ENCODE peak calls at places on chromosome 11, in six cellular contexts. C is RWPE1; U is right atrium auricular region; B is EL; T is stimulated activated CD8-positive, alpha-beta memory T cell treated with anti-CD3 and anti-CD28 coated beads, Interleukin-7, amount 100 ng/mL, for 1 hour; P is HS-5. Y is an unnamed sample.

GRCh38 chr11:12827929-12828812 is 153.9 kb downstream of the TEAD1 start:
- DNase-seq in U (no peak), C (peak), B (peak), P (no peak), T (no peak), Y (peak)

GRCh38 chr11:104078995-104079394 is 42.6 kb downstream of the DDI1 start:
- DNase-seq in T (no peak), P (no peak), C (no peak), U (no peak), B (no peak), Y (no peak)

GRCh38 chr11:122717264-122717867 is 61.8 kb downstream of the UBASH3B start:
- DNase-seq in U (no peak), P (no peak), C (no peak), T (no peak), B (no peak), Y (no peak)

GRCh38 chr11:123480290-123480815 is 50.3 kb downstream of the GRAMD1B start:
- DNase-seq in P (no peak), U (no peak), T (no peak), B (no peak), C (no peak), Y (no peak)

GRCh38 chr11:86740628-86741488 is 59.5 kb upstream of the PRSS23 start:
- DNase-seq in B (peak), T (no peak), C (peak), U (peak), P (peak), Y (peak)

GRCh38 chr11:130213143-130213978 is 53.8 kb downstream of the ST14 start:
- DNase-seq in C (peak), B (peak), U (peak), T (peak), P (no peak), Y (peak)

GRCh38 chr11:67456068-67456705 is 1.0 kb downstream of the CABP4 start:
- DNase-seq in P (no peak), U (no peak), T (no peak), C (no peak), B (no peak), Y (no peak)

GRCh38 chr11:67656278-67656922 is 5.9 kb upstream of the ACY3 start:
- DNase-seq in C (peak), T (no peak), P (no peak), B (no peak), U (no peak), Y (peak)

GRCh38 chr11:99068832-99069231 is 48.1 kb downstream of the CNTN5 start:
- DNase-seq in P (no peak), C (no peak), U (no peak), T (no peak), B (no peak), Y (no peak)

GRCh38 chr11:118921929-118922744 is 3.6 kb downstream of the BCL9L start:
- DNase-seq in T (no peak), B (peak), C (peak), U (peak), P (no peak), Y (peak)

GRCh38 chr11:7547091-7547490 is 33.3 kb downstream of the PPFIBP2 start:
- DNase-seq in T (no peak), P (no peak), B (no peak), C (no peak), U (no peak), Y (no peak)

GRCh38 chr11:76700177-76701100 is 29.9 kb upstream of the LRRC32 start:
- DNase-seq in B (peak), U (no peak), C (peak), T (no peak), P (peak), Y (peak)

GRCh38 chr11:120141144-120142071 is 3.5 kb upstream of the TRIM29 start:
- DNase-seq in B (no peak), P (no peak), C (no peak), U (peak), T (no peak), Y (no peak)